ENCODE peak calls at places on chromosomes 2 and 18, in nine cellular contexts. One of them, this sample, is unnamed.

GRCh38 chr18:31203086-31203793 is 40.6 kb upstream of the DSC1 start:
- DNase-seq in mucosa of descending colon: peak; percentile 61
- DNase-seq in AG04450: no peak
- DNase-seq in SJCRH30: no peak
- DNase-seq in heart right ventricle: peak; percentile 16
- DNase-seq in breast epithelium: no peak
- DNase-seq in brain microvascular endothelial cell: no peak
- DNase-seq in skeletal muscle cell: no peak
- DNase-seq in astrocyte of the spinal cord: no peak
- DNase-seq in this sample: no peak

GRCh38 chr18:10301831-10302483 is 152.5 kb upstream of the APCDD1 start:
- DNase-seq in mucosa of descending colon: no peak
- DNase-seq in AG04450: no peak
- DNase-seq in SJCRH30: no peak
- DNase-seq in heart right ventricle: no peak
- DNase-seq in breast epithelium: no peak
- DNase-seq in brain microvascular endothelial cell: no peak
- DNase-seq in skeletal muscle cell: no peak
- DNase-seq in astrocyte of the spinal cord: no peak
- DNase-seq in this sample: no peak

GRCh38 chr2:39107156-39107555 is 13.7 kb downstream of the SOS1 start:
- DNase-seq in mucosa of descending colon: no peak
- DNase-seq in AG04450: no peak
- DNase-seq in SJCRH30: peak; percentile 69
- DNase-seq in heart right ventricle: no peak
- DNase-seq in breast epithelium: no peak
- DNase-seq in brain microvascular endothelial cell: no peak
- DNase-seq in skeletal muscle cell: no peak
- DNase-seq in astrocyte of the spinal cord: no peak
- DNase-seq in this sample: no peak

GRCh38 chr2:30583204-30583749 is 136.2 kb downstream of the LCLAT1 start:
- DNase-seq in mucosa of descending colon: no peak
- DNase-seq in AG04450: no peak
- DNase-seq in SJCRH30: no peak
- DNase-seq in heart right ventricle: no peak
- DNase-seq in breast epithelium: no peak
- DNase-seq in brain microvascular endothelial cell: no peak
- DNase-seq in skeletal muscle cell: no peak
- DNase-seq in astrocyte of the spinal cord: no peak
- DNase-seq in this sample: no peak

GRCh38 chr2:150585221-150585971 is 97.9 kb upstream of the RND3 start:
- DNase-seq in mucosa of descending colon: no peak
- DNase-seq in AG04450: no peak
- DNase-seq in SJCRH30: no peak
- DNase-seq in heart right ventricle: no peak
- DNase-seq in breast epithelium: no peak
- DNase-seq in brain microvascular endothelial cell: no peak
- DNase-seq in skeletal muscle cell: no peak
- DNase-seq in astrocyte of the spinal cord: no peak
- DNase-seq in this sample: no peak

GRCh38 chr2:44952143-44952805 is 10.8 kb downstream of the SIX3 start:
- DNase-seq in mucosa of descending colon: no peak
- DNase-seq in AG04450: no peak
- DNase-seq in SJCRH30: no peak
- DNase-seq in heart right ventricle: no peak
- DNase-seq in breast epithelium: no peak
- DNase-seq in brain microvascular endothelial cell: peak; percentile 47
- DNase-seq in skeletal muscle cell: no peak
- DNase-seq in astrocyte of the spinal cord: peak; percentile 53
- DNase-seq in this sample: no peak

GRCh38 chr2:142754182-142754581 is 123.3 kb upstream of the KYNU start:
- DNase-seq in mucosa of descending colon: no peak
- DNase-seq in AG04450: no peak
- DNase-seq in SJCRH30: no peak
- DNase-seq in heart right ventricle: no peak
- DNase-seq in breast epithelium: no peak
- DNase-seq in brain microvascular endothelial cell: no peak
- DNase-seq in skeletal muscle cell: no peak
- DNase-seq in astrocyte of the spinal cord: peak; percentile 22
- DNase-seq in this sample: no peak

GRCh38 chr2:120441351-120441700 is 95.4 kb downstream of the INHBB start:
- DNase-seq in mucosa of descending colon: no peak
- DNase-seq in AG04450: no peak
- DNase-seq in SJCRH30: no peak
- DNase-seq in heart right ventricle: no peak
- DNase-seq in breast epithelium: no peak
- DNase-seq in brain microvascular endothelial cell: no peak
- DNase-seq in skeletal muscle cell: no peak
- DNase-seq in astrocyte of the spinal cord: no peak
- DNase-seq in this sample: no peak

GRCh38 chr2:174870787-174871186 is 106.5 kb upstream of the CHRNA1 start:
- DNase-seq in mucosa of descending colon: no peak
- DNase-seq in AG04450: no peak
- DNase-seq in SJCRH30: no peak
- DNase-seq in heart right ventricle: no peak
- DNase-seq in breast epithelium: no peak
- DNase-seq in brain microvascular endothelial cell: no peak
- DNase-seq in skeletal muscle cell: no peak
- DNase-seq in astrocyte of the spinal cord: no peak
- DNase-seq in this sample: no peak

GRCh38 chr18:10051877-10052631 is 138.2 kb downstream of the VAPA start:
- DNase-seq in mucosa of descending colon: no peak
- DNase-seq in AG04450: peak; percentile 91
- DNase-seq in SJCRH30: no peak
- DNase-seq in heart right ventricle: no peak
- DNase-seq in breast epithelium: peak; percentile 85
- DNase-seq in brain microvascular endothelial cell: peak; percentile 48
- DNase-seq in skeletal muscle cell: peak; percentile 76
- DNase-seq in astrocyte of the spinal cord: peak; percentile 85
- DNase-seq in this sample: peak; percentile 78

GRCh38 chr2:68316091-68316490 is 3.7 kb downstream of the CNRIP1 start:
- DNase-seq in mucosa of descending colon: no peak
- DNase-seq in AG04450: no peak
- DNase-seq in SJCRH30: no peak
- DNase-seq in heart right ventricle: no peak
- DNase-seq in breast epithelium: no peak
- DNase-seq in brain microvascular endothelial cell: no peak
- DNase-seq in skeletal muscle cell: no peak
- DNase-seq in astrocyte of the spinal cord: no peak
- DNase-seq in this sample: no peak

GRCh38 chr2:37268111-37268510 is 36.7 kb downstream of the NDUFAF7 start:
- DNase-seq in mucosa of descending colon: no peak
- DNase-seq in AG04450: no peak
- DNase-seq in SJCRH30: no peak
- DNase-seq in heart right ventricle: no peak
- DNase-seq in breast epithelium: no peak
- DNase-seq in brain microvascular endothelial cell: no peak
- DNase-seq in skeletal muscle cell: no peak
- DNase-seq in astrocyte of the spinal cord: no peak
- DNase-seq in this sample: no peak

GRCh38 chr2:48600204-48600813 is 17.3 kb upstream of the GTF2A1L start:
- DNase-seq in mucosa of descending colon: no peak
- DNase-seq in AG04450: peak; percentile 30
- DNase-seq in SJCRH30: no peak
- DNase-seq in heart right ventricle: no peak
- DNase-seq in breast epithelium: no peak
- DNase-seq in brain microvascular endothelial cell: peak; percentile 43
- DNase-seq in skeletal muscle cell: no peak
- DNase-seq in astrocyte of the spinal cord: peak; percentile 56
- DNase-seq in this sample: peak; percentile 25

GRCh38 chr2:156219491-156220100 is 112.9 kb downstream of the NR4A2 start:
- DNase-seq in mucosa of descending colon: no peak
- DNase-seq in AG04450: no peak
- DNase-seq in SJCRH30: no peak
- DNase-seq in heart right ventricle: no peak
- DNase-seq in breast epithelium: no peak
- DNase-seq in brain microvascular endothelial cell: no peak
- DNase-seq in skeletal muscle cell: no peak
- DNase-seq in astrocyte of the spinal cord: no peak
- DNase-seq in this sample: no peak

GRCh38 chr18:50441518-50441917 is 66.7 kb downstream of the SKA1 start:
- DNase-seq in mucosa of descending colon: no peak
- DNase-seq in AG04450: no peak
- DNase-seq in SJCRH30: no peak
- DNase-seq in heart right ventricle: no peak
- DNase-seq in breast epithelium: no peak
- DNase-seq in brain microvascular endothelial cell: no peak
- DNase-seq in skeletal muscle cell: no peak
- DNase-seq in astrocyte of the spinal cord: no peak
- DNase-seq in this sample: no peak

GRCh38 chr18:26456070-26456491 is 92.3 kb downstream of the KCTD1 start:
- DNase-seq in mucosa of descending colon: no peak
- DNase-seq in AG04450: no peak
- DNase-seq in SJCRH30: no peak
- DNase-seq in heart right ventricle: no peak
- DNase-seq in breast epithelium: no peak
- DNase-seq in brain microvascular endothelial cell: no peak
- DNase-seq in skeletal muscle cell: no peak
- DNase-seq in astrocyte of the spinal cord: no peak
- DNase-seq in this sample: no peak

GRCh38 chr18:26458526-26459232 is 89.7 kb downstream of the KCTD1 start:
- DNase-seq in mucosa of descending colon: no peak
- DNase-seq in AG04450: no peak
- DNase-seq in SJCRH30: no peak
- DNase-seq in heart right ventricle: no peak
- DNase-seq in breast epithelium: peak; percentile 26
- DNase-seq in brain microvascular endothelial cell: peak; percentile 61
- DNase-seq in skeletal muscle cell: peak; percentile 56
- DNase-seq in astrocyte of the spinal cord: peak; percentile 67
- DNase-seq in this sample: no peak

GRCh38 chr2:191847764-191848163 is 876 bp upstream of the CAVIN2 start:
- DNase-seq in mucosa of descending colon: no peak
- DNase-seq in AG04450: no peak
- DNase-seq in SJCRH30: no peak
- DNase-seq in heart right ventricle: no peak
- DNase-seq in breast epithelium: no peak
- DNase-seq in brain microvascular endothelial cell: no peak
- DNase-seq in skeletal muscle cell: no peak
- DNase-seq in astrocyte of the spinal cord: no peak
- DNase-seq in this sample: no peak

GRCh38 chr2:219506802-219507554 is 7.3 kb upstream of the ASIC4 start:
- DNase-seq in mucosa of descending colon: no peak
- DNase-seq in AG04450: no peak
- DNase-seq in SJCRH30: no peak
- DNase-seq in heart right ventricle: no peak
- DNase-seq in breast epithelium: no peak
- DNase-seq in brain microvascular endothelial cell: no peak
- DNase-seq in skeletal muscle cell: no peak
- DNase-seq in astrocyte of the spinal cord: peak; percentile 16
- DNase-seq in this sample: no peak

GRCh38 chr18:79484661-79485621 is 89.2 kb downstream of the NFATC1 start:
- DNase-seq in mucosa of descending colon: peak; percentile 28
- DNase-seq in AG04450: peak; percentile 74
- DNase-seq in SJCRH30: peak; percentile 83
- DNase-seq in heart right ventricle: no peak
- DNase-seq in breast epithelium: no peak
- DNase-seq in brain microvascular endothelial cell: peak; percentile 98
- DNase-seq in skeletal muscle cell: peak; percentile 95
- DNase-seq in astrocyte of the spinal cord: peak; percentile 96
- DNase-seq in this sample: peak; percentile 88

GRCh38 chr2:214503568-214503967 is 92.7 kb downstream of the VWC2L start:
- DNase-seq in mucosa of descending colon: no peak
- DNase-seq in AG04450: no peak
- DNase-seq in SJCRH30: no peak
- DNase-seq in heart right ventricle: no peak
- DNase-seq in breast epithelium: no peak
- DNase-seq in brain microvascular endothelial cell: no peak
- DNase-seq in skeletal muscle cell: no peak
- DNase-seq in astrocyte of the spinal cord: no peak
- DNase-seq in this sample: no peak

GRCh38 chr2:32931945-32932709 is 14.6 kb upstream of the LTBP1 start:
- DNase-seq in mucosa of descending colon: no peak
- DNase-seq in AG04450: no peak
- DNase-seq in SJCRH30: peak; percentile 78
- DNase-seq in heart right ventricle: no peak
- DNase-seq in breast epithelium: no peak
- DNase-seq in brain microvascular endothelial cell: no peak
- DNase-seq in skeletal muscle cell: no peak
- DNase-seq in astrocyte of the spinal cord: no peak
- DNase-seq in this sample: no peak
- H3K4me3 ChIP-seq in mucosa of descending colon: no peak overlapping the region
- H3K4me3 ChIP-seq in AG04450: no peak overlapping the region
- H3K4me3 ChIP-seq in SJCRH30: peak overlapping the region; percentile 28
- H3K4me3 ChIP-seq in heart right ventricle: no peak overlapping the region
- H3K4me3 ChIP-seq in breast epithelium: no peak overlapping the region
- H3K4me3 ChIP-seq in brain microvascular endothelial cell: no peak overlapping the region
- H3K4me3 ChIP-seq in skeletal muscle cell: no peak overlapping the region
- H3K4me3 ChIP-seq in astrocyte of the spinal cord: no peak overlapping the region
- H3K4me3 ChIP-seq in this sample: no peak overlapping the region

GRCh38 chr2:148814143-148814852 is 60.7 kb upstream of the KIF5C start:
- DNase-seq in mucosa of descending colon: peak; percentile 44
- DNase-seq in AG04450: peak; percentile 18
- DNase-seq in SJCRH30: no peak
- DNase-seq in heart right ventricle: no peak
- DNase-seq in breast epithelium: no peak
- DNase-seq in brain microvascular endothelial cell: peak; percentile 60
- DNase-seq in skeletal muscle cell: peak; percentile 21
- DNase-seq in astrocyte of the spinal cord: peak; percentile 63
- DNase-seq in this sample: no peak
- H3K4me3 ChIP-seq in mucosa of descending colon: no peak overlapping the region
- H3K4me3 ChIP-seq in AG04450: no peak overlapping the region
- H3K4me3 ChIP-seq in SJCRH30: peak overlapping the region; percentile 35
- H3K4me3 ChIP-seq in heart right ventricle: no peak overlapping the region
- H3K4me3 ChIP-seq in breast epithelium: peak overlapping the region; percentile 7
- H3K4me3 ChIP-seq in brain microvascular endothelial cell: no peak overlapping the region
- H3K4me3 ChIP-seq in skeletal muscle cell: no peak overlapping the region
- H3K4me3 ChIP-seq in astrocyte of the spinal cord: no peak overlapping the region
- H3K4me3 ChIP-seq in this sample: no peak overlapping the region

DNA sequence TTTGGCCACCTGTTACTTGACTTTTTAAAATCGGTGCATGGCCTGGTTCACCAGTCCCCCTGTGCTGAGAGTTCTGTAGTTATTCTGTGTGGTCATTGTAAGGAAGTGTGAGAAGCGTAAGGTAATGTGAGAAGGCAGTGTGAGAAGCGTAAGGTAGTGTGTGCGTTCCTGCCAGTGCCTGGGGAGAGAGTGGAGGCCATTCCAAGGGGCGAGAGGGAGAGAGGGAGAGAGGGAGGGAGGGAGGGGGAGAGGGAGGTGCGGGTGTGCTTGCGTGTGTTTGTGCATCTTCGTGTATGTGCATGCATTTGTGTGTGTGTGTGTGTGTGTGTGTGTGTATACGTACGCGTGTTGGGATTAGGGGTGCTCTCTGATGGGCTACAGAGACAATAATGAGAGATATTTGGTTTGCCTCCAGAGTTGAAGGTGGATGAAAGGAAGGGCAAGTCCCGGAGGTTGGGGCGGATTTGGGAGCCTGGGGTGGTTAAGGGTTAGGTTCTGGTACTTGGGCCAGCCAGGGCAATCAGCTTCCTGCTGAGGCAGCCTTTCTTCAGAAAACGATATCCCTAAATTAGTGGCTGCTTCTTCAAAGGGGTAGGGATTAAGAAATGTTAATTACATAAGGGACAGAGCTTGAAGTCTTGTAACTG is 53.7 kb downstream of the SGPP2 start:
- DNase-seq in mucosa of descending colon: no peak
- DNase-seq in AG04450: no peak
- DNase-seq in SJCRH30: peak; percentile 27
- DNase-seq in heart right ventricle: no peak
- DNase-seq in breast epithelium: no peak
- DNase-seq in brain microvascular endothelial cell: no peak
- DNase-seq in skeletal muscle cell: no peak
- DNase-seq in astrocyte of the spinal cord: no peak
- DNase-seq in this sample: no peak
- H3K4me3 ChIP-seq in mucosa of descending colon: no peak overlapping the region
- H3K4me3 ChIP-seq in AG04450: no peak overlapping the region
- H3K4me3 ChIP-seq in SJCRH30: peak overlapping the region; percentile 2
- H3K4me3 ChIP-seq in heart right ventricle: no peak overlapping the region
- H3K4me3 ChIP-seq in breast epithelium: no peak overlapping the region
- H3K4me3 ChIP-seq in brain microvascular endothelial cell: no peak overlapping the region
- H3K4me3 ChIP-seq in skeletal muscle cell: no peak overlapping the region
- H3K4me3 ChIP-seq in astrocyte of the spinal cord: no peak overlapping the region
- H3K4me3 ChIP-seq in this sample: no peak overlapping the region

GRCh38 chr2:43059183-43059897 is 167.1 kb downstream of the ZFP36L2 start:
- DNase-seq in mucosa of descending colon: peak; percentile 60
- DNase-seq in AG04450: peak; percentile 89
- DNase-seq in SJCRH30: peak; percentile 69
- DNase-seq in heart right ventricle: peak; percentile 81
- DNase-seq in breast epithelium: peak; percentile 77
- DNase-seq in brain microvascular endothelial cell: peak; percentile 90
- DNase-seq in skeletal muscle cell: peak; percentile 89
- DNase-seq in astrocyte of the spinal cord: peak; percentile 98
- DNase-seq in this sample: peak; percentile 92
- H3K4me3 ChIP-seq in mucosa of descending colon: no peak overlapping the region
- H3K4me3 ChIP-seq in AG04450: no peak overlapping the region
- H3K4me3 ChIP-seq in SJCRH30: no peak overlapping the region
- H3K4me3 ChIP-seq in heart right ventricle: no peak overlapping the region
- H3K4me3 ChIP-seq in breast epithelium: no peak overlapping the region
- H3K4me3 ChIP-seq in brain microvascular endothelial cell: no peak overlapping the region
- H3K4me3 ChIP-seq in skeletal muscle cell: no peak overlapping the region
- H3K4me3 ChIP-seq in astrocyte of the spinal cord: no peak overlapping the region
- H3K4me3 ChIP-seq in this sample: no peak overlapping the region